ENCODE peak calls at places on chromosomes 5 and 9, in seven cellular contexts. One of them, this sample, is unnamed.

GRCh38 chr9:131714821-131715220 is 25.1 kb downstream of the RAPGEF1 start:
- DNase-seq in nephron progenitor cell: no peak
- DNase-seq in HS-27A: no peak
- DNase-seq in H9: no peak
- DNase-seq in endothelial cell: no peak
- DNase-seq in neural progenitor cell: no peak
- DNase-seq in activated effector memory CD4-positive, alpha-beta T cell treated with Interleukin-2 at 50 U/mL for 16 hours: no peak
- DNase-seq in this sample: no peak

GRCh38 chr5:180818942-180819341 is 16.3 kb upstream of the MGAT1 start:
- DNase-seq in nephron progenitor cell: no peak
- DNase-seq in HS-27A: no peak
- DNase-seq in H9: no peak
- DNase-seq in endothelial cell: no peak
- DNase-seq in neural progenitor cell: no peak
- DNase-seq in activated effector memory CD4-positive, alpha-beta T cell treated with Interleukin-2 at 50 U/mL for 16 hours: no peak
- DNase-seq in this sample: no peak

GRCh38 chr9:99385814-99386279 is 163.8 kb downstream of the SEC61B start:
- DNase-seq in nephron progenitor cell: no peak
- DNase-seq in HS-27A: no peak
- DNase-seq in H9: no peak
- DNase-seq in endothelial cell: no peak
- DNase-seq in neural progenitor cell: no peak
- DNase-seq in activated effector memory CD4-positive, alpha-beta T cell treated with Interleukin-2 at 50 U/mL for 16 hours: no peak
- DNase-seq in this sample: no peak

GRCh38 chr9:5582835-5583195 is 46.1 kb upstream of the RIC1 start:
- DNase-seq in nephron progenitor cell: no peak
- DNase-seq in HS-27A: no peak
- DNase-seq in H9: no peak
- DNase-seq in endothelial cell: no peak
- DNase-seq in neural progenitor cell: no peak
- DNase-seq in activated effector memory CD4-positive, alpha-beta T cell treated with Interleukin-2 at 50 U/mL for 16 hours: no peak
- DNase-seq in this sample: peak

GRCh38 chr5:117107859-117108258 is 533.2 kb upstream of the SEMA6A start:
- DNase-seq in nephron progenitor cell: no peak
- DNase-seq in HS-27A: no peak
- DNase-seq in H9: no peak
- DNase-seq in endothelial cell: no peak
- DNase-seq in neural progenitor cell: no peak
- DNase-seq in activated effector memory CD4-positive, alpha-beta T cell treated with Interleukin-2 at 50 U/mL for 16 hours: no peak
- DNase-seq in this sample: no peak

GRCh38 chr9:134659688-134660131 is 18.1 kb downstream of the COL5A1 start:
- DNase-seq in nephron progenitor cell: no peak
- DNase-seq in HS-27A: no peak
- DNase-seq in H9: no peak
- DNase-seq in endothelial cell: no peak
- DNase-seq in neural progenitor cell: no peak
- DNase-seq in activated effector memory CD4-positive, alpha-beta T cell treated with Interleukin-2 at 50 U/mL for 16 hours: no peak
- DNase-seq in this sample: no peak

GRCh38 chr9:35616681-35617459 is 1.3 kb downstream of the CD72 start:
- DNase-seq in nephron progenitor cell: peak
- DNase-seq in HS-27A: no peak
- DNase-seq in H9: peak
- DNase-seq in endothelial cell: peak
- DNase-seq in neural progenitor cell: peak
- DNase-seq in activated effector memory CD4-positive, alpha-beta T cell treated with Interleukin-2 at 50 U/mL for 16 hours: peak
- DNase-seq in this sample: peak

GRCh38 chr9:121226186-121226585 is 24.5 kb upstream of the RAB14 start:
- DNase-seq in nephron progenitor cell: no peak
- DNase-seq in HS-27A: no peak
- DNase-seq in H9: no peak
- DNase-seq in endothelial cell: no peak
- DNase-seq in neural progenitor cell: no peak
- DNase-seq in activated effector memory CD4-positive, alpha-beta T cell treated with Interleukin-2 at 50 U/mL for 16 hours: no peak
- DNase-seq in this sample: no peak

GRCh38 chr9:135348076-135348787 is 131.3 kb upstream of the PPP1R26 start:
- DNase-seq in nephron progenitor cell: no peak
- DNase-seq in HS-27A: no peak
- DNase-seq in H9: no peak
- DNase-seq in endothelial cell: no peak
- DNase-seq in neural progenitor cell: no peak
- DNase-seq in activated effector memory CD4-positive, alpha-beta T cell treated with Interleukin-2 at 50 U/mL for 16 hours: no peak
- DNase-seq in this sample: no peak

GRCh38 chr9:133563286-133564213 is 29.0 kb downstream of the ADAMTSL2 start:
- DNase-seq in nephron progenitor cell: no peak
- DNase-seq in HS-27A: no peak
- DNase-seq in H9: no peak
- DNase-seq in endothelial cell: no peak
- DNase-seq in neural progenitor cell: no peak
- DNase-seq in activated effector memory CD4-positive, alpha-beta T cell treated with Interleukin-2 at 50 U/mL for 16 hours: no peak
- DNase-seq in this sample: no peak